ENCODE peak calls at places on chromosomes 3 and 15, in six cellular contexts. D, K, H, C, I and O are unnamed samples.
A peak's percentile ranks its signal among the peaks of the same experiment; 100 is the strongest.

GRCh38 chr3:171155122-171155700 is 128.7 kb upstream of the SLC2A2 start:
- DNase-seq in D (no peak), K (no peak), I (no peak), H (no peak), C (no peak), O (no peak)

GRCh38 chr3:148208975-148209374 is 488.7 kb upstream of the AGTR1 start:
- DNase-seq in C (no peak), I (no peak), D (no peak), K (no peak), H (no peak), O (no peak)

GRCh38 chr15:40115670-40116093 is 7.0 kb upstream of the BMF start:
- DNase-seq in K (no peak), H (no peak), C (no peak), D (peak; percentile 54), I (peak; percentile 83), O (peak; percentile 89)

GRCh38 chr15:56056626-56057025 is 63.2 kb upstream of the NEDD4 start:
- DNase-seq in H (no peak), C (no peak), K (no peak), D (no peak), I (no peak), O (no peak)

GRCh38 chr15:78822514-78822913 is 11.2 kb upstream of the ADAMTS7 start:
- DNase-seq in D (no peak), K (no peak), H (no peak), C (no peak), I (no peak), O (no peak)

GRCh38 chr3:176861137-176861536 is 336.1 kb downstream of the TBL1XR1 start:
- DNase-seq in H (no peak), K (no peak), C (no peak), I (no peak), D (no peak), O (no peak)

GRCh38 chr3:195033531-195034091 is 237.3 kb downstream of the XXYLT1 start:
- DNase-seq in C (no peak), H (no peak), I (no peak), K (no peak), D (peak; percentile 53), O (no peak)

GRCh38 chr3:148873928-148874326 is 8.8 kb downstream of the CPA3 start:
- DNase-seq in K (no peak), I (no peak), C (no peak), D (no peak), H (peak; percentile 41), O (no peak)

GRCh38 chr15:77944002-77944867 is 133.3 kb downstream of the TBC1D2B start:
- DNase-seq in I (no peak), D (peak; percentile 88), K (peak; percentile 81), H (peak; percentile 41), C (peak; percentile 68), O (peak; percentile 43)

GRCh38 chr15:42547926-42548257 is 701 bp downstream of the LRRC57 start:
- DNase-seq in D (peak; percentile 3), H (no peak), I (no peak), K (no peak), C (no peak), O (no peak)

GRCh38 chr3:185444329-185444728 is 54.5 kb downstream of the TMEM41A start:
- DNase-seq in C (no peak), K (no peak), H (no peak), D (no peak), I (no peak), O (no peak)

GRCh38 chr15:60787737-60788513 is 309.0 kb upstream of the ICE2 start:
- DNase-seq in D (no peak), K (no peak), H (no peak), I (no peak), C (no peak), O (no peak)

GRCh38 chr3:128168830-128169229 is 15.5 kb downstream of the EEFSEC start:
- DNase-seq in H (no peak), D (no peak), C (no peak), I (no peak), K (no peak), O (no peak)

GRCh38 chr15:62495670-62496328 is 330.7 kb upstream of the C2CD4B start:
- DNase-seq in D (no peak), K (no peak), C (no peak), H (peak; percentile 49), I (no peak), O (no peak)

GRCh38 chr3:113910966-113911365 is 36.8 kb upstream of the ZDHHC23 start:
- DNase-seq in H (no peak), K (no peak), I (no peak), D (no peak), C (no peak), O (no peak)

DNA sequence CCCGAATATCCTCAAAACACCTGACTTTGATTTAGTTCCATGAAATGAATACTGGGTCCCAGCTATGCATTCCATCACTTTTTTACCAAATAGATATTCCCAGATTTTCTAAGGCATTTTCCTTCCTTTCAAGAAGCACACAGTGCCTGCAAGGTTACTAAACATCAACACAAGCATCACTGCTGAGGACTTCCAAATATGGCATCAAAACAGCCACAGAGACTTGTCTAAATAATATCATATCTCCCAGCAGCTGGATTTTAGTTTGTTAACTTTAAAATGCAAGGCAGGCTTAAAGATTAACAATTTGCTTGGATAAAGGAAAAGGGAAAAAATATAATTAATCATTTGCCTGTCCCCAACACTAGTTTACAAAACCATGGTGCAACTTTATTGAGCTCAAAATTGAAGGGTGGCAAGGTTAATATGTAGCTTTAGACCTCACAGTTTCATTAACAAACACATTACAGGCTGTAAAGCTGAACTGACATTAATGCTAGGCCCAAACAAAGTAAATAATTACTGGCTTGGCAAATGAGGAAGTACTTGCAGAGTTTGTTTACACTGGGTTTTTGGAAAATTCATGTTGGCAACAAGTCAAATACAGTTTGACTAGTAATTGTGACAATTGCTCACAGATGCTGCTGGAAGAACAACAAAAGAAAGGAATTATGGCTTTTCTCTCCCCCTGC is 401.7 kb upstream of the CDIN1 start:
- DNase-seq in K (no peak), D (no peak), I (no peak), C (no peak), H (no peak), O (no peak)
- TF ChIP-seq GABPA in K (no peak), D (no peak), I (no peak), C (no peak), H (no peak), O (no peak)

GRCh38 chr3:122077293-122078234 is 22.4 kb downstream of the CD86 start:
- DNase-seq in H (no peak), I (no peak), C (no peak), K (no peak), D (no peak), O (peak; percentile 62)
- H3K4me3 ChIP-seq in H (no peak overlapping the region), I (peak overlapping the region; percentile 86), C (no peak overlapping the region), K (no peak overlapping the region), D (no peak overlapping the region), O (peak overlapping the region; percentile 2)

DNA sequence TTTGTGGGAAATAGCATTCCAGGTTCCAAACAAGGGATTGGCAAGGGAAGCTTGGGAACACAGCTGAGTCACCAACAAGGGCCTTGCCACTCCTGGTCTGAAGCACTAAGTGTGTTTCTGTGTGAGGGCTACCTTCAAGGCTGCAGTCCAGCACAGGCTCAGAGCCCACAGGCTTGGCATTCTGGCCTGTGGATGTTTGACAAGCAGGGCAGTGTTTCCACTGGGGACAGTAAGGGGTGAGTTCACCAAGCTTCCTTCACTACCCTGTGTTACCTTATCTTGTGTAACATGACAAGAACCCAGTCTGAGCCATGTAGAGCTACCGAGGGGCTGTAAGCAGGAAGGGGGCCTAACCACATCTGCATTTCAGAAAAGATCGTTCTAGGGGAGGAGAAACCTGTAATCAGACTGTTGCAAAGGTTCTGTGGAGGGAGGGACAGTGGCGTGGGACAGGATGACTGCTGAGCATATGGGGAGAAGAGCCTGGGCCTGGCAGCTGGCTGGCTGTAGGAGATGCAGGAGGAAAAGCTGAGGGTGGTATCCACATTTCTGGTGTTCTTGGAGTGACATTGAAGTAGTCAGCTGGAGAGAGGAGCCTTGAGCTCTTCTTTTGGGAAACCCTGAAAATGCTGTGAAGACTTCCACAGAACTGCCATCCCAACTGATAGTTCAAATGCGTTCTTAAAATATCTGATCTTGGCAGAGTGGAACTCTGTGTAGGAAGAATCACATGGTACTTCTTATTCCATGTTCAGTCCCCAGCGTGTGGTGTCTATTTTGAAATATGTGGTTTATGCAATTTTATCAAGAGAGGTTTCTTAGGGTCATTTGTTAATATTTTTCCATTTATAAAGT is 61.3 kb downstream of the CTDSPL start:
- DNase-seq in C (peak; percentile 26), K (peak; percentile 41), H (no peak), I (no peak), D (no peak), O (peak; percentile 7)
- H3K27ac ChIP-seq in C (no peak overlapping the region), K (no peak overlapping the region), H (peak overlapping the region; percentile 49), I (no peak overlapping the region), D (peak overlapping the region; percentile 12), O (no peak overlapping the region)

DNA sequence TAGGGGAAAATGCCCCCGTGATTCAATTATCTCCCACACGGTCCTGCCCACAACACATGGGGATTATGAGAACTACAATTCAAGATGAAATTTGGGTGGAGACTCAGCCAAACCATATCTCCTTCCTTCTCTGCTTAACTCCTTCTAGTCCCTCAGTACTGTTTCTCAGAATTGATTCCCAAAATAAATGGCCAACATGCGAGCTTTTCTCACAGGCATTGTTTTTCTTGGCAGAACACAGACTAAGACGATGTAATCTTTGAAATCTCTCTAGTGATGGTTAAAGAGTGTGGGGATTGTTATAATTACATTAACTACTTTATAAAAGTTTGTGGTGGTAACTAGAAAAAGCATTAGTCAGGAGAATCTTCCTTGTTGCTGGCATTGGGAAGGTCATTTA is 366.5 kb downstream of the LPP start:
- DNase-seq in I (no peak), C (no peak), K (no peak), H (no peak), D (no peak), O (no peak)
- TF ChIP-seq GABPA in I (no peak), C (no peak), K (no peak), H (no peak), D (no peak), O (no peak)

GRCh38 chr3:4826237-4827100 is 152.8 kb upstream of the BHLHE40 start:
- DNase-seq in I (no peak), H (no peak), C (no peak), D (no peak), K (peak; percentile 39), O (no peak)
- H3K4me3 ChIP-seq in I (no peak overlapping the region), H (no peak overlapping the region), C (no peak overlapping the region), D (no peak overlapping the region), K (no peak overlapping the region), O (no peak overlapping the region)

DNA sequence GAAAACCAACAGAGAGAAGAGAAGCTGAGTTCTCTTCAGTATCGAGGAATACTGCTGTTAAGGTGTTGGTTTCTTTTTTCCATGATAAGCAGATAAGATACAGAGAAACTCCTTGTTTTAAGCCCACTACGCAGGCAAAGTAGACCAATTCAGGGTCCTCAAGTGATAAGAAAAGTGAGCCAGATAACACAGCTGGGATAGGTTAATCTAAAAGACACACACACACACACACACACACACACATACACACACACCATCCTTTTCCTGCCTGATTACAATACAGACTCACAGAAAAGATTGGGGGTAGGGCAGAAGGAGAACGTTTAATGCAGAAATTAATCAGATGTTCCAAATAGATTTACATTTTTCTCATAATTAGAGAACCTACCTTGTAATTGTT is 6.5 kb upstream of the PHLDB2 start:
- DNase-seq in I (no peak), C (no peak), K (no peak), D (no peak), H (peak; percentile 27), O (no peak)
- H3K27ac ChIP-seq in I (no peak overlapping the region), C (no peak overlapping the region), K (no peak overlapping the region), D (no peak overlapping the region), H (peak overlapping the region; percentile 89), O (no peak overlapping the region)

GRCh38 chr15:95169701-95170459 is 938.5 kb downstream of the MCTP2 start:
- DNase-seq in D (no peak), C (peak; percentile 29), I (no peak), K (no peak), H (no peak), O (no peak)
- TF ChIP-seq GABPA in D (no peak), C (no peak), I (no peak), K (no peak), H (no peak), O (no peak)